ENCODE peak calls at places on chromosomes 7 and 10, in five cellular contexts. O is stimulated activated CD4-positive, alpha-beta T cell treated with anti-CD3 and anti-CD28 coated beads, TNF-alpha, amount 100 ng/mL, for 48 hours; T is RPMI8226; W is T-helper 9 cell; F is EH. N is an unnamed sample.

GRCh38 chr7:135512135-135512887 is 2.4 kb upstream of the CNOT4 start:
- DNase-seq in O (no peak), T (peak), W (no peak), F (peak), N (peak)

GRCh38 chr10:123926401-123927264 is 35.0 kb upstream of the CPXM2 start:
- DNase-seq in O (no peak), T (peak), W (no peak), F (peak), N (no peak)

GRCh38 chr7:50826371-50827172 is 43.9 kb upstream of the GRB10 start:
- DNase-seq in O (peak), T (no peak), W (no peak), F (peak), N (no peak)

GRCh38 chr10:34397324-34397723 is 417.8 kb downstream of the PARD3 start:
- DNase-seq in O (no peak), T (no peak), W (no peak), F (peak), N (no peak)

GRCh38 chr7:154769527-154769926 is 233.4 kb downstream of the PAXIP1 start:
- DNase-seq in O (no peak), T (no peak), W (no peak), F (no peak), N (no peak)

GRCh38 chr7:30921540-30921930 is 9.9 kb downstream of the AQP1 start:
- DNase-seq in O (no peak), T (no peak), W (no peak), F (no peak), N (no peak)

GRCh38 chr10:67869996-67870395 is 14.5 kb upstream of the SIRT1 start:
- DNase-seq in O (no peak), T (no peak), W (no peak), F (no peak), N (no peak)

GRCh38 chr7:108488902-108489538 is 32.8 kb upstream of the NRCAM start:
- DNase-seq in O (no peak), T (no peak), W (no peak), F (no peak), N (no peak)

GRCh38 chr7:125316451-125316850 is 386.8 kb upstream of the POT1 start:
- DNase-seq in O (no peak), T (peak), W (no peak), F (no peak), N (peak)

GRCh38 chr7:116505823-116506222 is 6.3 kb downstream of the CAV2 start:
- DNase-seq in O (no peak), T (no peak), W (no peak), F (no peak), N (no peak)

GRCh38 chr7:70681111-70681846 is 450.7 kb upstream of the GALNT17 start:
- DNase-seq in O (no peak), T (no peak), W (no peak), F (no peak), N (no peak)

GRCh38 chr10:132994371-132994796 is 52.0 kb upstream of the CFAP46 start:
- DNase-seq in O (no peak), T (no peak), W (no peak), F (peak), N (no peak)

GRCh38 chr10:85548038-85548437 is 818.6 kb downstream of the GRID1 start:
- DNase-seq in O (no peak), T (peak), W (peak), F (peak), N (peak)

N was measured in midbrain.